ENCODE peak calls at places on chromosomes 12 and 14, in eight cellular contexts. S is A549; I is NCI-H187; X is uterus; L is amniotic epithelial cell; T is activated CD4-positive, alpha-beta memory T cell treated with anti-CD3 and anti-CD28 coated beads, Interleukin-2, amount 10 ng/mL, durations not matched to agents 7 days and 5 days; D is EL; P is hippocampal formation. R is an unnamed sample.

GRCh38 chr12:112352921-112353320 is 29.3 kb downstream of the HECTD4 start:
- DNase-seq in P (no peak), I (no peak), T (no peak), D (no peak), X (no peak), S (no peak), L (no peak), R (peak; percentile 35)

GRCh38 chr14:95291859-95292542 is 27.7 kb downstream of the CLMN start:
- DNase-seq in S (no peak), D (peak; percentile 41), P (no peak), I (peak; percentile 30), X (peak; percentile 56), T (no peak), L (peak; percentile 32), R (peak; percentile 69)

GRCh38 chr14:89388853-89389252 is 28.2 kb downstream of the FOXN3 start:
- DNase-seq in I (no peak), S (no peak), D (peak; percentile 12), X (no peak), L (no peak), P (no peak), T (no peak), R (peak; percentile 48)

GRCh38 chr12:116990971-116991966 is 80.5 kb downstream of the FBXW8 start:
- DNase-seq in T (no peak), X (no peak), D (peak; percentile 48), L (peak; percentile 15), I (no peak), P (no peak), S (no peak), R (no peak)

GRCh38 chr12:12716151-12716844 is 870 bp upstream of the CDKN1B start:
- DNase-seq in S (no peak), I (peak; percentile 63), L (no peak), P (peak; percentile 62), T (no peak), D (peak; percentile 49), X (no peak), R (no peak)

GRCh38 chr14:39050389-39050788 is 52.6 kb downstream of the SEC23A start:
- DNase-seq in S (no peak), X (no peak), D (peak; percentile 79), P (no peak), T (no peak), I (no peak), L (peak; percentile 97), R (peak; percentile 65)

GRCh38 chr14:24381363-24382102 is 13.5 kb downstream of the NFATC4 start:
- DNase-seq in P (no peak), I (no peak), T (no peak), D (no peak), S (no peak), L (no peak), X (no peak), R (no peak)

GRCh38 chr14:22847661-22848341 is 11.4 kb downstream of the MMP14 start:
- DNase-seq in X (no peak), T (no peak), S (no peak), P (no peak), I (no peak), L (peak; percentile 61), D (peak; percentile 49), R (peak; percentile 69)

GRCh38 chr12:23303821-23304220 is 645.6 kb downstream of the SOX5 start:
- DNase-seq in S (no peak), D (no peak), X (no peak), L (no peak), T (no peak), I (no peak), P (no peak), R (no peak)

GRCh38 chr14:74552623-74553022 is 59.1 kb downstream of the ISCA2 start:
- DNase-seq in X (peak; percentile 58), I (no peak), P (no peak), S (no peak), L (no peak), D (no peak), T (no peak), R (peak; percentile 69)

GRCh38 chr14:60508707-60509437 is at the start of gene SIX6:
- DNase-seq in P (no peak), I (no peak), X (no peak), S (no peak), T (no peak), L (peak; percentile 23), D (no peak), R (peak; percentile 14)

GRCh38 chr12:116474331-116474730 is 84.8 kb upstream of the MAP1LC3B2 start:
- DNase-seq in S (no peak), P (no peak), I (no peak), X (no peak), L (no peak), D (no peak), T (no peak), R (peak; percentile 8)

R was measured in fibroblast of pulmonary artery.